ENCODE peak calls at places on chromosomes 6 and 20, in five cellular contexts. M is Peyer's patch; C is CD4-positive, CD25-positive, alpha-beta regulatory T cell; L is mucosa of descending colon; F is fibroblast of lung. R is an unnamed sample.

GRCh38 chr6:135305684-135306083 is 124.6 kb downstream of the MYB start:
- DNase-seq in M (no peak), C (no peak), L (no peak), F (no peak), R (no peak)

GRCh38 chr20:59074456-59074855 is 31.9 kb upstream of the PRELID3B start:
- DNase-seq in M (no peak), C (peak; percentile 23), L (no peak), F (peak; percentile 24), R (no peak)

GRCh38 chr20:14986026-14986655 is 648.7 kb upstream of the FLRT3 start:
- DNase-seq in M (no peak), C (no peak), L (peak; percentile 79), F (no peak), R (no peak)

GRCh38 chr20:8545212-8545611 is 413.1 kb downstream of the PLCB1 start:
- DNase-seq in M (no peak), C (no peak), L (no peak), F (no peak), R (no peak)

GRCh38 chr20:3156811-3157619 is 2.6 kb downstream of the FASTKD5 start:
- DNase-seq in M (no peak), C (peak; percentile 89), L (no peak), F (no peak), R (no peak)

GRCh38 chr20:41171736-41172295 is 34.5 kb downstream of the PLCG1 start:
- DNase-seq in M (no peak), C (no peak), L (no peak), F (no peak), R (peak; percentile 51)

GRCh38 chr6:150876598-150876997 is 11.1 kb downstream of the MTHFD1L start:
- DNase-seq in M (no peak), C (no peak), L (no peak), F (peak; percentile 59), R (peak; percentile 91)

GRCh38 chr6:42046491-42047219 is 3.7 kb upstream of the TAF8 start:
- DNase-seq in M (no peak), C (peak; percentile 37), L (no peak), F (peak; percentile 88), R (no peak)

GRCh38 chr6:170091639-170092579 is 199.0 kb downstream of the DLL1 start:
- DNase-seq in M (no peak), C (no peak), L (no peak), F (no peak), R (peak; percentile 28)

GRCh38 chr6:157036245-157036681 is 259.1 kb downstream of the ARID1B start:
- DNase-seq in M (no peak), C (no peak), L (no peak), F (peak; percentile 49), R (no peak)

GRCh38 chr6:75317503-75318206 is 33.1 kb upstream of the TMEM30A start:
- DNase-seq in M (no peak), C (no peak), L (no peak), F (no peak), R (no peak)

GRCh38 chr6:43953794-43954310 is 173.4 kb downstream of the MRPL14 start:
- DNase-seq in M (no peak), C (no peak), L (no peak), F (peak; percentile 31), R (peak; percentile 35)

GRCh38 chr6:78746457-78746856 is 120.9 kb upstream of the IRAK1BP1 start:
- DNase-seq in M (no peak), C (no peak), L (no peak), F (peak; percentile 1), R (no peak)

GRCh38 chr6:158707120-158707519 is 57.3 kb downstream of the SYTL3 start:
- DNase-seq in M (peak; percentile 15), C (no peak), L (no peak), F (peak; percentile 53), R (no peak)

GRCh38 chr6:169905041-169905807 is 153.8 kb downstream of the ERMARD start:
- DNase-seq in M (no peak), C (no peak), L (no peak), F (peak; percentile 75), R (no peak)

GRCh38 chr6:18703546-18703945 is 316.4 kb downstream of the RNF144B start:
- DNase-seq in M (no peak), C (no peak), L (no peak), F (no peak), R (no peak)

GRCh38 chr6:8435845-8436168 is 462 bp upstream of the SLC35B3 start:
- DNase-seq in M (no peak), C (no peak), L (no peak), F (no peak), R (no peak)

GRCh38 chr20:40393161-40393560 is 295.9 kb downstream of the MAFB start:
- DNase-seq in M (no peak), C (no peak), L (no peak), F (no peak), R (no peak)

GRCh38 chr6:39945626-39946025 is 11.4 kb upstream of the MOCS1 start:
- DNase-seq in M (no peak), C (no peak), L (peak; percentile 47), F (no peak), R (no peak)

GRCh38 chr6:4371207-4371921 is 236.0 kb upstream of the ECI2 start:
- DNase-seq in M (no peak), C (no peak), L (no peak), F (peak; percentile 57), R (no peak)

GRCh38 chr6:117328005-117328389 is 62.6 kb downstream of the VGLL2 start:
- DNase-seq in M (no peak), C (no peak), L (no peak), F (no peak), R (no peak)

GRCh38 chr6:117326396-117326795 is 61.0 kb downstream of the VGLL2 start:
- DNase-seq in M (no peak), C (no peak), L (no peak), F (no peak), R (no peak)

GRCh38 chr6:117328500-117328899 is 63.1 kb downstream of the VGLL2 start:
- DNase-seq in M (no peak), C (no peak), L (no peak), F (no peak), R (no peak)

GRCh38 chr6:117327149-117328004 is 62.0 kb downstream of the VGLL2 start:
- DNase-seq in M (no peak), C (no peak), L (no peak), F (no peak), R (no peak)

GRCh38 chr6:117329926-117330325 is 64.6 kb downstream of the VGLL2 start:
- DNase-seq in M (no peak), C (no peak), L (no peak), F (no peak), R (no peak)
- H3K9me3 ChIP-seq in M (no peaks in the 10 kb centered on the region), C (no peaks in the 10 kb centered on the region), L (no peaks in the 10 kb centered on the region), F (no peaks in the 10 kb centered on the region), R (no peaks in the 10 kb centered on the region)

GRCh38 chr6:155349129-155349528 is 34.8 kb upstream of the TFB1M start:
- DNase-seq in M (no peak), C (no peak), L (no peak), F (no peak), R (no peak)

GRCh38 chr6:155349956-155350355 is 35.7 kb upstream of the TFB1M start:
- DNase-seq in M (no peak), C (no peak), L (no peak), F (no peak), R (no peak)

GRCh38 chr6:155352130-155352420 is 37.8 kb upstream of the TFB1M start:
- DNase-seq in M (no peak), C (no peak), L (no peak), F (no peak), R (no peak)

GRCh38 chr6:155352812-155353211 is 38.5 kb upstream of the TFB1M start:
- DNase-seq in M (no peak), C (no peak), L (no peak), F (peak; percentile 57), R (no peak)

GRCh38 chr6:155351273-155352129 is 37.2 kb upstream of the TFB1M start:
- DNase-seq in M (no peak), C (no peak), L (no peak), F (no peak), R (no peak)
- H3K9me3 ChIP-seq in M (peaks cover 12% of the 10 kb centered on the region), C (peaks cover 29% of the 10 kb centered on the region), L (peaks cover 19% of the 10 kb centered on the region), F (no peaks in the 10 kb centered on the region), R (peaks cover 21% of the 10 kb centered on the region)

GRCh38 chr6:68994561-68994960 is 359.5 kb downstream of the ADGRB3 start:
- DNase-seq in M (no peak), C (no peak), L (no peak), F (peak; percentile 68), R (no peak)
- H3K9me3 ChIP-seq in M (no peaks in the 10 kb centered on the region), C (no peaks in the 10 kb centered on the region), L (no peaks in the 10 kb centered on the region), F (no peaks in the 10 kb centered on the region), R (no peaks in the 10 kb centered on the region)

GRCh38 chr20:24862186-24862585 is 86.9 kb upstream of the CST7 start:
- DNase-seq in M (no peak), C (no peak), L (no peak), F (no peak), R (no peak)

GRCh38 chr20:24863356-24863755 is 85.7 kb upstream of the CST7 start:
- DNase-seq in M (no peak), C (no peak), L (no peak), F (peak; percentile 94), R (no peak)

GRCh38 chr20:24866008-24866407 is 83.1 kb upstream of the CST7 start:
- DNase-seq in M (no peak), C (no peak), L (no peak), F (no peak), R (no peak)

GRCh38 chr20:24859539-24859938 is 89.5 kb upstream of the CST7 start:
- DNase-seq in M (no peak), C (no peak), L (no peak), F (no peak), R (no peak)

DNA sequence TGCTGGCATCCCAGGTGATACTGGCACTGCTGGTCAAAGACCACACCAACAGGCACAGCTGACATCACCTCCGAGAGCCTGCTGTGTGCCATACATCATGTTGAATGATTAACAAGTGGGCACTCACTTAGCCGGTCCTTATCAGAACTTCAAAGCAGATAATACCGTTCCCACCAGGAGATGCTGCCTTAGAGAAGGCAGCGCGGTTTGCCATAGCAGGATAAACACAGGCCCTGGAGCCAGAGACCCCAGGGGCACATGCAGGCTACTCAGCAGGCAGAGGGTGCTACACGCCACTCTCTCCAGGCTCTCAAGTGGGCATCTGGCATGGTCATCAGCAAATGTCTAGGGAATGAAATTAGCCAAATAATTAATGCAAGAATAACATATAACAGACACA is 86.5 kb upstream of the CST7 start:
- DNase-seq in M (no peak), C (no peak), L (no peak), F (no peak), R (no peak)
- H3K9me3 ChIP-seq in M (peaks cover 12% of the 10 kb centered on the region), C (peaks cover 8% of the 10 kb centered on the region), L (peaks cover 14% of the 10 kb centered on the region), F (no peaks in the 10 kb centered on the region), R (no peaks in the 10 kb centered on the region)

GRCh38 chr6:13677878-13678254 is 33.8 kb downstream of the RANBP9 start:
- DNase-seq in M (no peak), C (no peak), L (no peak), F (no peak), R (no peak)

GRCh38 chr6:13681305-13682061 is 30.2 kb downstream of the RANBP9 start:
- DNase-seq in M (no peak), C (peak; percentile 86), L (no peak), F (no peak), R (no peak)

GRCh38 chr6:13678255-13678983 is 33.2 kb downstream of the RANBP9 start:
- DNase-seq in M (no peak), C (no peak), L (no peak), F (no peak), R (no peak)

GRCh38 chr6:13680448-13680968 is 31.1 kb downstream of the RANBP9 start:
- DNase-seq in M (no peak), C (no peak), L (no peak), F (no peak), R (no peak)

GRCh38 chr6:13679996-13680395 is 31.6 kb downstream of the RANBP9 start:
- DNase-seq in M (no peak), C (no peak), L (no peak), F (no peak), R (no peak)
- H3K9me3 ChIP-seq in M (no peaks in the 10 kb centered on the region), C (peaks cover 7% of the 10 kb centered on the region), L (peaks cover 13% of the 10 kb centered on the region), F (no peaks in the 10 kb centered on the region), R (peaks cover 3% of the 10 kb centered on the region)